ENCODE peak calls at places on chromosomes 7 and 10, in four cellular contexts. O is PC-9, M is HCT116, L is endothelial cell of umbilical vein. T is an unnamed sample.

GRCh38 chr7:1694981-1695511 is 25.0 kb downstream of the ELFN1 start:
- DNase-seq in O (no peak), M (no peak), L (no peak), T (no peak)

GRCh38 chr10:26824015-26824690 is 36.6 kb downstream of the ABI1 start:
- DNase-seq in O (no peak), M (no peak), L (no peak), T (no peak)

GRCh38 chr10:36345770-36346169 is 703.7 kb upstream of the FZD8 start:
- DNase-seq in O (no peak), M (no peak), L (peak), T (no peak)

GRCh38 chr10:99979066-99979685 is 30.6 kb downstream of the DNMBP start:
- DNase-seq in O (no peak), M (no peak), L (no peak), T (no peak)

GRCh38 chr10:94567714-94568520 is 22.3 kb downstream of the HELLS start:
- DNase-seq in O (no peak), M (no peak), L (no peak), T (no peak)

GRCh38 chr10:59622320-59622901 is 87.2 kb downstream of the SLC16A9 start:
- DNase-seq in O (peak), M (peak), L (peak), T (peak)

GRCh38 chr10:113113241-113113640 is 163.2 kb downstream of the TCF7L2 start:
- DNase-seq in O (no peak), M (no peak), L (no peak), T (no peak)

GRCh38 chr10:108203905-108204527 is 1039.5 kb upstream of the SORCS1 start:
- DNase-seq in O (no peak), M (no peak), L (no peak), T (no peak)

GRCh38 chr10:23053036-23053435 is 42.3 kb upstream of the MSRB2 start:
- DNase-seq in O (peak), M (no peak), L (no peak), T (no peak)

GRCh38 chr7:134704827-134705226 is 58.2 kb downstream of the BPGM start:
- DNase-seq in O (no peak), M (no peak), L (no peak), T (no peak)

GRCh38 chr7:98429799-98430198 is 28.9 kb upstream of the BAIAP2L1 start:
- DNase-seq in O (no peak), M (no peak), L (no peak), T (no peak)

GRCh38 chr7:150341263-150342118 is at the start of gene RARRES2:
- DNase-seq in O (no peak), M (no peak), L (no peak), T (no peak)

GRCh38 chr7:150339369-150339768 is 2.1 kb downstream of the RARRES2 start:
- DNase-seq in O (no peak), M (no peak), L (no peak), T (no peak)

GRCh38 chr7:150342119-150342405 is 633 bp upstream of the RARRES2 start:
- DNase-seq in O (no peak), M (no peak), L (no peak), T (no peak)

GRCh38 chr7:150340024-150340749 is 1.2 kb downstream of the RARRES2 start:
- DNase-seq in O (no peak), M (no peak), L (no peak), T (no peak)

DNA sequence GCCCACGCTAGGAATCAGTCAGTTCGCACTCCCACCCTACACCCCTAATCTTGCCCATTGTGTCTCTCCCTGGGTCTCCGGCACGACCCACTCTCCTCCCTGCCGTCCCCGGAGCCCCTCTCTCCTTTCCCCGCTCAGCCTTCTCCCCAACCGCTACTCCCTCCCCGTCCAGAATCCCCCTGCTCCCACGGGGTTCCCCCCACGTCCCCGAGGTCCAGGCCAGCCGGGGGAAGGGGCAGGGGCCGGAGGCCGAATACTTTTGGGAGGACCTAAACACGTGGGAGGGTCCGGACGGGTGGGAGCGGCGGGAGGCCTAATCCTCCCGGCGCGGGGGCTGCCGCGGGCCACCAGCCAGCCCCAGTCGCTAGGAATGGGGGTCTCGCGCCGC is 560 bp downstream of the RARRES2 start:
- DNase-seq in O (no peak), M (no peak), L (no peak), T (no peak)
- TF ChIP-seq EZH2 in O (no peak), M (no peak), L (no peak), T (no peak)

GRCh38 chr7:77399838-77400237 is 16.3 kb downstream of the GSAP start:
- DNase-seq in O (no peak), M (no peak), L (no peak), T (no peak)

GRCh38 chr7:77393954-77394353 is 22.2 kb downstream of the GSAP start:
- DNase-seq in O (no peak), M (no peak), L (no peak), T (no peak)

GRCh38 chr7:77395543-77395942 is 20.6 kb downstream of the GSAP start:
- DNase-seq in O (no peak), M (no peak), L (no peak), T (no peak)

GRCh38 chr7:77393261-77393660 is 22.9 kb downstream of the GSAP start:
- DNase-seq in O (peak), M (peak), L (no peak), T (no peak)

GRCh38 chr7:77396894-77397547 is 19.1 kb downstream of the GSAP start:
- DNase-seq in O (no peak), M (no peak), L (no peak), T (no peak)
- TF ChIP-seq CTCF in O (no peak), M (no peak), L (no peak), T (no peak)

GRCh38 chr10:101046332-101047238 is 15.2 kb upstream of the KAZALD1 start:
- DNase-seq in O (no peak), M (no peak), L (no peak), T (no peak)
- TF ChIP-seq EZH2 in O (no peak), M (no peak), L (no peak), T (no peak)

DNA sequence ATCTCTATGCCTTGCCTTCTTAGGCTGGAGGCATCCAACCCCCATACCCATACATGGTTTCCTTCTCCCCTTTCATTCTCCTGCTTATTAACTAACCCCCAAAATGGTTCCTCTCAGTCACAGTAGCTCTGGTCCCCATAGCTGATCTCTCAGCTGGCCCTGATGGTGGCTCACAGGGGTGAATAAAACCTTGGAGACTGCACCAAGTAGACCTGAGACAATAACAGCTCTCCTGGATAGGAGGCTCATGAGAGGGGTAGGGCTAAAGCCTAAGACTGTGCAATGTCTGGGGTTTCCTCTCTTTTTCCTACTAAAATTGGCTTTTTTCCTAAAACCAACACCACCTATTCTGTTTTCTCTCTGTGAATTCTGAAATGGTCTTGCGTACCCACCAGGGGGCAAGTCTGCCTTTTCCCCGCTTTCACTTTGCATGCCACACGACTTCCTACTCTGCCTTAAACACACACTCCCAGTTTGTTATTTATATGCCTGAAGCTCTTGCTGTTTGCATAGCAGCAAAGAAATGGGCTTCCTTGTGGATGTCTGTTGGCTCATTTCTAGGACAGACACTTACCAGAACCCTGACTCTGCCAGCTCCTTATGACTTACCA is 18.4 kb upstream of the PON1 start:
- DNase-seq in O (no peak), M (no peak), L (no peak), T (no peak)
- TF ChIP-seq CTCF in O (no peak), M (no peak), L (no peak), T (peak)

DNA sequence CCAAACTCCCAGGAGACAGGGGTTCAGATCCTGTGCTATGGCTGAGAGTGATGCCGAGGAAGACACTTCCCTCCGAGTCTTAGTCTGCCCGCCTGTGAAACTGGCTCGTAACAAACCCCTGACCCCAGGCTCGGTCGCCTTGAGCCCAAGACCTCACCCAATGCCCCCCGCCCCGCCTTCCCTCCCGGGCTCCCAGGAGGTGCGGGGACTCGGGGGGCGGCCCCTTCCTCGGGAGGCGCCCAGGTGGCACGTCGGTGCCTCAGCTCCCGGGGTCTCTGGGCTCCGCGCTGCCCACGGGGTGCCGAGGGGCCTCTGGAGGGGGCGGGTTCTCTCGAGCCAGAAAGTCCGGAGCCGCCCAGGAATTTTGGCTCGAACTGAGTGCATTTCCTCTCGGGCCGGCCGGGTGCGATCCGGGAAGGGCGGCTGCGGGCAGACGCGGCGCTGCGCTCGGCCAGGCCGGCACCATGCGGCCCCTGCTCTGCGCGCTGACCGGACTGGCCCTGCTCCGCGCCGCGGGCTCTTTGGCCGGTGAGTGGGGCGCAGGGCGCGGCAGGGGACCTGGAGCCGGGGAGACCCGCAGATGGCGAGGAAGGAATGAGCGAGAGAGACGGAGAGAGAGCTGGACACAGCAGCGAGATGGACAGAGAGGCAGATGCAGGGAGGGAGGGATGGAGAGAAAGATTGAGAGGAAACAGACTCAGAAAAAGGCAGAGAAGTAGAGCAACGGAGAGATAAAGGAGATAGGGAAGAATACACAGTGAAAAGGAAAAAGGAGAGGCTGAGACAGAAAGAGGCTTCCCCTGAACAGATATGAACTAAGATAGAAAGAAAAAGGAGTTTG is at the start of gene PLAC9:
- DNase-seq in O (no peak), M (no peak), L (no peak), T (no peak)
- TF ChIP-seq EZH2 in O (no peak), M (no peak), L (peak), T (no peak)

DNA sequence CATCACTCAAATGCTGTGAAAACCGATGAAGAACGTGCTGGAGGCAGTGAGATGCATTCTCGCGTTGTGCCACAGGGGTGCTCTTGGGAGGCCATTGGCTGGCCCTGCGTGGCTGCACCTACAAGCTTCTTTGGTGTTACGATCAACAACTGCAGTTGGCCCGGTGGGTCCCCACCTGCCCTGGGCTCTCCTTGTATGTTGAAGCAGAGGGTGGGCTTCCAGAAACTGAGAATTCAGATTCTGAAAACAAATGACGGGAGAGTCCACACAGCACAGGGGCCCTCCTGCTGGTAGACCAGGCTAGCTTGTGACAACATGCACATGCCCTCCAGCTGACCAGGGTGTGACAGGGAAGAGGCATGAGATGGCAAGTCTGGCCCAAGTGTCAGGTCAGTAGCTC is 23.7 kb upstream of the DDC start:
- DNase-seq in O (no peak), M (no peak), L (no peak), T (no peak)
- TF ChIP-seq CTCF in O (no peak), M (peak), L (peak), T (peak)

GRCh38 chr10:11846542-11846941 is 23.4 kb downstream of the PROSER2 start:
- DNase-seq in O (no peak), M (no peak), L (no peak), T (no peak)
- TF ChIP-seq EZH2 in O (no peak), M (no peak), L (no peak), T (no peak)

GRCh38 chr10:98420786-98421185 is 5.8 kb upstream of the PYROXD2 start:
- DNase-seq in O (no peak), M (no peak), L (no peak), T (no peak)

GRCh38 chr10:98425511-98426352 is 10.8 kb upstream of the PYROXD2 start:
- DNase-seq in O (peak), M (peak), L (peak), T (peak)

GRCh38 chr10:98422182-98422581 is 7.2 kb upstream of the PYROXD2 start:
- DNase-seq in O (no peak), M (no peak), L (no peak), T (no peak)

GRCh38 chr10:98424308-98425254 is 9.6 kb upstream of the PYROXD2 start:
- DNase-seq in O (no peak), M (no peak), L (no peak), T (no peak)

DNA sequence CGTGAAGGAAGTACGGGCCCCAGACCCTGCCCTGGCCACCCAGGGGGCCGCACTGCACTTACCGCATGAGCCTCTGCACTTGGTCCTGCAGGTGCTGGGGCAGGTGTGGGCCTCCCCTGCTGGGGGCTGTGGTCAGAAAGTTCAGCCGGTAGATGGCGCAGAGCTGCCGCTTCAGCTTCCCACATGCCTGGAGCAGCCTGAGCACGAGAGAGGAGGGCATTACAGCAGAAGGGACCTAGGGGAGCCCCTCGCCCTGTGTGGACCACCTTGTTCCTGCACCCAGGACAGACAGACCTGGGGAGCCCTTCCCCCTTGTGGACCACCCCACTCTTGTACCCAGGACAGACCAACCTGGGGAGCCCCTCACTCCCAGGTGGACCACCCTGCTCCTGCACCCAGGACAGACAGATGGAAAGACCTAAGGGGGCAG is 8.7 kb upstream of the PYROXD2 start:
- DNase-seq in O (no peak), M (no peak), L (no peak), T (no peak)
- TF ChIP-seq CTCF in O (no peak), M (peak), L (no peak), T (no peak)

T was measured in DND-41.